ENCODE peak calls at places on chromosomes 1 and 21, in four cellular contexts. W is activated CD4-positive, alpha-beta T cell treated with anti-CD3 and anti-CD28 coated beads for 24 hours; T is T-cell; X is left ventricle myocardium superior. E is an unnamed sample.

GRCh38 chr1:242754061-242754648 is 229.7 kb upstream of the PLD5 start:
- DNase-seq in W (no peak), X (no peak), T (no peak), E (no peak)

GRCh38 chr1:5720045-5720444 is 272.2 kb downstream of the NPHP4 start:
- DNase-seq in T (no peak), W (no peak), X (no peak), E (no peak)

GRCh38 chr1:9289724-9290493 is 2.8 kb upstream of the SPSB1 start:
- DNase-seq in W (no peak), X (peak; percentile 67), T (no peak), E (no peak)

GRCh38 chr21:35399706-35400105 is 350.6 kb upstream of the RUNX1 start:
- DNase-seq in W (no peak), T (no peak), X (no peak), E (no peak)

GRCh38 chr1:11648732-11649158 is 5.5 kb downstream of the FBXO2 start:
- DNase-seq in X (peak; percentile 59), W (peak; percentile 30), T (no peak), E (no peak)

GRCh38 chr1:153361129-153362109 is 3.8 kb downstream of the S100A9 start:
- DNase-seq in X (no peak), W (no peak), T (no peak), E (no peak)

GRCh38 chr1:204706838-204707509 is 21.4 kb upstream of the LRRN2 start:
- DNase-seq in T (no peak), X (no peak), W (no peak), E (no peak)

GRCh38 chr1:47524272-47524671 is 86.4 kb downstream of the FOXD2 start:
- DNase-seq in W (no peak), X (no peak), T (no peak), E (no peak)

GRCh38 chr1:227946624-227947424 is 908 bp downstream of the WNT9A start:
- DNase-seq in W (peak; percentile 32), T (peak; percentile 24), X (peak; percentile 90), E (no peak)

GRCh38 chr1:64248065-64248464 is 44.6 kb downstream of the UBE2U start:
- DNase-seq in X (no peak), T (no peak), W (no peak), E (no peak)

GRCh38 chr21:34807146-34807880 is 138.5 kb downstream of the CLIC6 start:
- DNase-seq in W (peak; percentile 43), T (peak; percentile 50), X (no peak), E (peak; percentile 5)

GRCh38 chr1:89918794-89919155 is 76.1 kb upstream of the ZNF326 start:
- DNase-seq in X (no peak), T (no peak), W (no peak), E (no peak)

GRCh38 chr1:212819704-212820103 is 27.7 kb downstream of the SPATA45 start:
- DNase-seq in W (no peak), T (no peak), X (no peak), E (no peak)

GRCh38 chr1:54256756-54257155 is 56.8 kb downstream of the MRPL37 start:
- DNase-seq in W (no peak), T (no peak), X (no peak), E (no peak)

E was measured in activated CD8-positive, alpha-beta memory T cell treated with anti-CD3 and anti-CD28 coated beads for 48 hours.